ENCODE peak calls at places on chromosomes 3 and 15, in five cellular contexts. M is suprapubic skin, X is lung, G is neuronal stem cell, U is left cardiac atrium. B is an unnamed sample.

GRCh38 chr15:36109943-36110658 is 469.3 kb upstream of the CDIN1 start:
- DNase-seq in M (no peak), X (no peak), G (no peak), U (peak; percentile 26), B (no peak)

GRCh38 chr3:188689101-188689574 is 482.6 kb upstream of the TPRG1 start:
- DNase-seq in M (peak; percentile 69), X (no peak), G (no peak), U (no peak), B (no peak)

GRCh38 chr3:155282416-155283091 is 10.9 kb downstream of the STRIT1 start:
- DNase-seq in M (no peak), X (no peak), G (no peak), U (no peak), B (no peak)

GRCh38 chr15:26771168-26771916 is 1.5 kb downstream of the GABRB3 start:
- DNase-seq in M (no peak), X (no peak), G (peak; percentile 85), U (peak; percentile 57), B (peak; percentile 10)

GRCh38 chr15:90869601-90870353 is 1.4 kb downstream of the FURIN start:
- DNase-seq in M (no peak), X (peak; percentile 79), G (no peak), U (peak; percentile 89), B (no peak)

GRCh38 chr3:23623841-23624240 is 181.9 kb upstream of the UBE2E1 start:
- DNase-seq in M (no peak), X (no peak), G (no peak), U (no peak), B (no peak)

GRCh38 chr3:128313181-128313725 is 153.4 kb downstream of the DNAJB8 start:
- DNase-seq in M (peak; percentile 32), X (peak; percentile 13), G (no peak), U (no peak), B (no peak)

GRCh38 chr3:120419797-120420196 is 31.0 kb downstream of the FSTL1 start:
- DNase-seq in M (no peak), X (no peak), G (no peak), U (peak; percentile 48), B (no peak)

GRCh38 chr15:45802140-45802539 is 167.3 kb downstream of the SQOR start:
- DNase-seq in M (no peak), X (no peak), G (no peak), U (no peak), B (peak; percentile 30)

GRCh38 chr3:149648525-149648924 is 9.3 kb downstream of the WWTR1 start:
- DNase-seq in M (no peak), X (no peak), G (no peak), U (peak; percentile 28), B (no peak)

GRCh38 chr3:107260221-107260620 is 117.0 kb upstream of the CCDC54 start:
- DNase-seq in M (no peak), X (no peak), G (no peak), U (no peak), B (peak; percentile 30)

GRCh38 chr15:52464478-52464877 is 64.2 kb downstream of the MYO5A start:
- DNase-seq in M (no peak), X (no peak), G (no peak), U (no peak), B (no peak)

GRCh38 chr3:74347563-74348268 is 266.7 kb downstream of the CNTN3 start:
- DNase-seq in M (no peak), X (no peak), G (no peak), U (no peak), B (no peak)

GRCh38 chr3:117868766-117869165 is 1159.2 kb downstream of the TUSC7 start:
- DNase-seq in M (no peak), X (no peak), G (no peak), U (no peak), B (no peak)

GRCh38 chr3:4664412-4664811 is 171.3 kb downstream of the ITPR1 start:
- DNase-seq in M (no peak), X (no peak), G (no peak), U (no peak), B (no peak)

GRCh38 chr15:88791637-88792036 is 11.6 kb upstream of the ACAN start:
- DNase-seq in M (no peak), X (no peak), G (no peak), U (no peak), B (no peak)

GRCh38 chr3:17553080-17553479 is 189.4 kb downstream of the TBC1D5 start:
- DNase-seq in M (no peak), X (no peak), G (no peak), U (no peak), B (no peak)

GRCh38 chr15:52463638-52464037 is 65.0 kb downstream of the MYO5A start:
- DNase-seq in M (no peak), X (no peak), G (no peak), U (no peak), B (no peak)

GRCh38 chr3:38646630-38647029 is 2.9 kb downstream of the SCN5A start:
- DNase-seq in M (no peak), X (no peak), G (no peak), U (no peak), B (no peak)

GRCh38 chr3:94441494-94441847 is 378.6 kb downstream of the NSUN3 start:
- DNase-seq in M (no peak), X (no peak), G (no peak), U (no peak), B (no peak)

GRCh38 chr3:45084820-45085816 is 59.0 kb downstream of the CLEC3B start:
- DNase-seq in M (no peak), X (no peak), G (no peak), U (no peak), B (no peak)

GRCh38 chr15:83899670-83900069 is 245.7 kb downstream of the ADAMTSL3 start:
- DNase-seq in M (no peak), X (no peak), G (no peak), U (no peak), B (no peak)

GRCh38 chr3:161422171-161422693 is 50.9 kb upstream of the SPTSSB start:
- DNase-seq in M (no peak), X (no peak), G (no peak), U (no peak), B (no peak)

GRCh38 chr15:89441295-89441762 is 55.1 kb downstream of the RHCG start:
- DNase-seq in M (no peak), X (no peak), G (no peak), U (no peak), B (no peak)

GRCh38 chr3:141421639-141422319 is 53.5 kb downstream of the ZBTB38 start:
- DNase-seq in M (no peak), X (no peak), G (no peak), U (no peak), B (no peak)

GRCh38 chr3:197430502-197430901 is 125.3 kb downstream of the BDH1 start:
- DNase-seq in M (no peak), X (no peak), G (no peak), U (no peak), B (no peak)

GRCh38 chr3:121153851-121154250 is 245.8 kb downstream of the STXBP5L start:
- DNase-seq in M (no peak), X (no peak), G (no peak), U (no peak), B (no peak)

GRCh38 chr15:65460948-65461347 is 38.2 kb upstream of the IGDCC4 start:
- DNase-seq in M (no peak), X (no peak), G (no peak), U (no peak), B (no peak)

GRCh38 chr15:65212097-65212496 is 824 bp upstream of the CILP start:
- DNase-seq in M (no peak), X (no peak), G (no peak), U (no peak), B (no peak)

GRCh38 chr3:193944161-193944884 is 191.6 kb upstream of the HES1 start:
- DNase-seq in M (no peak), X (no peak), G (no peak), U (no peak), B (no peak)

GRCh38 chr3:85678713-85679112 is 719.9 kb downstream of the CADM2 start:
- DNase-seq in M (no peak), X (no peak), G (no peak), U (no peak), B (no peak)

GRCh38 chr3:106281231-106281630 is 412.4 kb upstream of the CBLB start:
- DNase-seq in M (no peak), X (no peak), G (no peak), U (no peak), B (no peak)

GRCh38 chr15:39860200-39860599 is 59.9 kb downstream of the GPR176 start:
- DNase-seq in M (no peak), X (no peak), G (no peak), U (no peak), B (no peak)

B was measured in prostate gland.